ENCODE peak calls at places on chromosomes 2 and 18, in seven cellular contexts. U is H9, M is neuronal stem cell, K is IMR-90, H is mesendoderm, B is H1, Y is trophoblast cell. S is an unnamed sample.

GRCh38 chr2:231687133-231687852 is 21.0 kb upstream of the PTMA start:
- DNase-seq in U (peak), Y (no peak), M (no peak), B (peak), H (peak), K (no peak), S (peak)

GRCh38 chr2:71299507-71299906 is 32.1 kb upstream of the ZNF638 start:
- DNase-seq in K (peak), U (no peak), M (peak), Y (no peak), B (no peak), H (peak), S (peak)

GRCh38 chr2:237616373-237617304 is 10.7 kb upstream of the LRRFIP1 start:
- DNase-seq in M (no peak), U (peak), B (no peak), K (peak), Y (no peak), H (no peak), S (peak)

GRCh38 chr2:168583710-168584521 is 127.8 kb downstream of the CERS6 start:
- DNase-seq in Y (no peak), K (peak), M (no peak), H (no peak), U (no peak), B (no peak), S (peak)

GRCh38 chr18:70195852-70196434 is 9.5 kb downstream of the RTTN start:
- DNase-seq in M (peak), U (no peak), Y (no peak), K (peak), B (no peak), H (peak), S (peak)

GRCh38 chr18:58097127-58097906 is 53.3 kb downstream of the NEDD4L start:
- DNase-seq in U (no peak), H (peak), K (peak), B (no peak), Y (no peak), M (no peak), S (no peak)

GRCh38 chr2:100606740-100607343 is 44.0 kb downstream of the PDCL3 start:
- DNase-seq in U (peak), K (peak), H (peak), Y (peak), M (peak), B (peak), S (peak)

GRCh38 chr18:65255417-65255816 is 495.4 kb upstream of the CDH7 start:
- DNase-seq in K (no peak), B (no peak), U (no peak), H (peak), M (no peak), Y (no peak), S (no peak)

GRCh38 chr2:182666674-182667320 is 49.3 kb upstream of the DNAJC10 start:
- DNase-seq in Y (no peak), M (no peak), H (peak), U (no peak), K (peak), B (no peak), S (peak)

GRCh38 chr18:25164837-25165791 is 186.9 kb downstream of the ZNF521 start:
- DNase-seq in K (peak), U (no peak), H (no peak), Y (no peak), M (no peak), B (no peak), S (peak)

GRCh38 chr2:128228894-128229293 is 89.8 kb downstream of the HS6ST1 start:
- DNase-seq in Y (no peak), B (no peak), U (no peak), M (no peak), K (peak), H (no peak), S (peak)

GRCh38 chr2:128374711-128375413 is 56.2 kb upstream of the HS6ST1 start:
- DNase-seq in U (no peak), K (no peak), M (no peak), B (no peak), Y (no peak), H (no peak), S (no peak)

GRCh38 chr18:79321625-79322024 is 74.1 kb upstream of the NFATC1 start:
- DNase-seq in Y (no peak), U (no peak), H (no peak), K (peak), M (no peak), B (no peak), S (peak)

GRCh38 chr18:67517224-67517765 is 775 bp upstream of the DSEL start:
- DNase-seq in Y (no peak), K (peak), H (no peak), B (no peak), M (no peak), U (no peak), S (no peak)

GRCh38 chr2:238912916-238913875 is 65.3 kb downstream of the TWIST2 start:
- DNase-seq in M (no peak), U (no peak), Y (no peak), B (no peak), H (no peak), K (no peak), S (no peak)

GRCh38 chr18:63949068-63949737 is at the start of gene HMSD:
- DNase-seq in K (no peak), B (peak), H (peak), M (peak), Y (peak), U (peak), S (peak)

GRCh38 chr2:195601361-195601760 is 55.7 kb upstream of the SLC39A10 start:
- DNase-seq in Y (no peak), H (no peak), M (no peak), B (no peak), U (no peak), K (peak), S (no peak)

GRCh38 chr2:191637182-191638078 is 40.5 kb upstream of the NABP1 start:
- DNase-seq in Y (peak), U (no peak), B (no peak), M (no peak), H (peak), K (peak), S (peak)

GRCh38 chr2:39228413-39229209 is 15.2 kb downstream of the CDKL4 start:
- DNase-seq in H (peak), M (peak), Y (no peak), K (no peak), U (peak), B (peak), S (no peak)

GRCh38 chr2:20674309-20674965 is 7.5 kb downstream of the GDF7 start:
- DNase-seq in U (no peak), H (no peak), K (no peak), B (no peak), Y (no peak), M (no peak), S (no peak)

GRCh38 chr2:60365556-60365955 is 187.9 kb downstream of the BCL11A start:
- DNase-seq in M (no peak), K (no peak), U (peak), H (peak), B (no peak), Y (peak), S (no peak)

GRCh38 chr2:207107120-207107519 is 58.6 kb downstream of the KLF7 start:
- DNase-seq in M (no peak), K (no peak), Y (no peak), U (no peak), H (no peak), B (no peak), S (no peak)

GRCh38 chr2:55585451-55586079 is 31.9 kb downstream of the PPP4R3B start:
- DNase-seq in B (no peak), M (no peak), K (peak), U (no peak), H (peak), Y (peak), S (peak)

GRCh38 chr2:120349125-120349921 is 3.4 kb downstream of the INHBB start:
- DNase-seq in H (no peak), M (no peak), K (no peak), B (no peak), Y (no peak), U (no peak), S (no peak)

GRCh38 chr2:107285621-107286303 is 399.8 kb upstream of the ST6GAL2 start:
- DNase-seq in H (no peak), B (no peak), U (no peak), K (no peak), M (no peak), Y (no peak), S (no peak)

DNA sequence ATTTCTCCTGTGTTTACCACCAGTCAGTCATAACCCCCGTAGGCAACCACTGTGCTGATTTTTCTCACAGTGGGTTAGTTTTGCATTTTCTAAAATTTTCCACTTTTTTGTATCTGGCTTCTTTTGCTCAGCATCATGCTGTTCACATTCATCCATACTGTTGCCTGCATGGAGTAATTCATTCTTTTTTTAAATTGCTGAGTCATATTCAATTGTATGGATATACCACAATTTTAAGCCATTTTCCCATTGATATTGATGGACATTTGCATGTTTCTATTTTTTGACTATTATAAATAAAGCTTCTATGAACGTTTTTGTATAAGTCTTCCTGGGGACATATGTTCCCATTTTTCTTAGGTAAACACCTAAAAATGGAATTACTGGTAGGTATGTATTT is 40.5 kb downstream of the ASB18 start:
- DNase-seq in U (no peak), B (no peak), K (no peak), M (no peak), H (no peak), Y (no peak), S (no peak)
- H3K4ac ChIP-seq in U (no peak), B (no peak), K (no peak), M (no peak), H (no peak), Y (no peak), S (no peak)

DNA sequence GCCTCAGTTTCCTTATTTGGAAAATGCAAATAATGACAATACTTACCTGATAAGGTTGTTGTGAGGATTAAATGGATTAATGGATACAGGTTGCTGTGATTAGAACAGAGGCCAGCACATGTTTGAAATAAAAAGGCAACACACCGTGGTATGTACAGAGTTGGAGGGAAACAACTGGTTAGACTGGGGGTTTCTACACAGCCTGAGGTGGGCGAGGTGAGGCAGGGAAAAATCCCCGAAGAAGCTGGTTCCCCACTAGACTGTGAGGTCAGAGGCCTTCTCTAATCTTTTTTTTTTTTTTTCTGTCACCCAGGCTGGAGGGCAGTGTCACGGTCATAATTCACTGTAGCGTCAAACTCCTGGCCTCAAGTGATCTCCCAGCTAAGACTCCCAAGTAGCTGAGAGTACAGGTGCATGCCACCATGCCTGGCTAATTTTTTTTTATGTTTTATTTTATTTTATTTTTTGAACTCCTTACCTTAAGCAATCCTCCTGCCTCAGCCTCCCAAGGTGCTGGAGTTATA is 1.2 kb upstream of the E2F6 start:
- DNase-seq in M (no peak), B (no peak), Y (no peak), U (no peak), K (no peak), H (no peak), S (no peak)
- H3K4ac ChIP-seq in M (no peak), B (no peak), Y (no peak), U (no peak), K (no peak), H (no peak), S (no peak)

DNA sequence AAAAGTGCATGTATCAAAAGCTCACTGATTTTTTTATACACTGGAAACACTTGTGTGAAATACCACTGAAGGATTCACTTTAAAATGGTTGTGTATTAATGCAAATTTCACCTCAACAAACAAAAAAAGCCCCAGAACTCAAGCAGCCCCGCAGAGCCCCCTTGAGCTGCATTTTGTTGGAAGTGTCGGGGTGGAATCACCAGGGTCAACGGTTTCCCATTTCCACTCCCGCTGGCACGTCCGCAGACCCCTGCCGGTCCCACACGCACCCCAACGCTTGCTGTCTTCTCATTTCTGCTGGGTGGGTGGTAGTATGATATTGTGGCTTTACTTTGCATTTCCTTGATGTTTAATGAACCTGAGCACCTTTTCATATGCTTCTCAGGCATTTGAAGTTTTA is 239.7 kb downstream of the FAM210A start:
- DNase-seq in K (no peak), B (no peak), H (no peak), U (no peak), M (no peak), Y (no peak), S (no peak)
- H3K4ac ChIP-seq in K (no peak), B (no peak), H (no peak), U (no peak), M (no peak), Y (no peak), S (no peak)

GRCh38 chr2:108418416-108418815 is 30.6 kb upstream of the GCC2 start:
- DNase-seq in U (no peak), Y (no peak), H (no peak), M (no peak), B (no peak), K (no peak), S (no peak)
- H3K4ac ChIP-seq in U (no peak), Y (no peak), H (no peak), M (no peak), B (no peak), K (no peak), S (no peak)

GRCh38 chr2:98809878-98810587 is 79.1 kb upstream of the MGAT4A start:
- DNase-seq in U (no peak), B (no peak), H (no peak), M (no peak), K (no peak), Y (no peak), S (no peak)

GRCh38 chr2:98809116-98809515 is 78.2 kb upstream of the MGAT4A start:
- DNase-seq in U (no peak), K (no peak), Y (no peak), B (no peak), H (no peak), M (no peak), S (no peak)

GRCh38 chr2:98807221-98807620 is 76.3 kb upstream of the MGAT4A start:
- DNase-seq in B (no peak), U (no peak), M (no peak), K (no peak), Y (no peak), H (no peak), S (no peak)

GRCh38 chr2:98810588-98810928 is 79.6 kb upstream of the MGAT4A start:
- DNase-seq in U (no peak), Y (no peak), H (no peak), B (no peak), M (no peak), K (no peak), S (no peak)

DNA sequence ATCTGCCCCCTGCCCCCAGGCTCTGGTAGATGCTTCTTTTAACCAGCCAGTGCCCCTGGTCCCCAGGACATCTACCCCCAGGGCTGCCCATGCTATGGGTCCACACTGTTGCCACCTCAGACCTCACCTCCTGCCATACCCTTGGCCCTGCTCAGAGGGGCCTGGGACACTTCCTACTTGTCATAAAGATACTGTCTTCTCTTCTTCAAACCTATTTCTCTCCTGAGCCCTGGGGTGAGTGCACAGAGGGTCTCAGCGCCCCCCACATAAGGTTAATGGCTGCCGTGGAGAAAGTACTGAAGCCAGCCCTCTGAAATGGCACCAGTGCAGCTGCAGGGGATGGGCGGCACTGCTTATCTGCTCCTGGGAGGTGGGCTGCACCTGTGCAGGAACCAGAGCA is 77.6 kb upstream of the MGAT4A start:
- DNase-seq in B (no peak), K (no peak), M (no peak), H (no peak), U (no peak), Y (no peak), S (no peak)
- H3K4ac ChIP-seq in B (no peak), K (no peak), M (no peak), H (no peak), U (no peak), Y (no peak), S (no peak)

S was measured in mesenchymal stem cell.